ENCODE peak calls at places on chromosomes 7 and 10, in four cellular contexts. B, F, P and R are unnamed samples.

GRCh38 chr10:70982443-70982842 is 94.1 kb upstream of the PCBD1 start:
- DNase-seq in B (no peak), F (no peak), P (no peak), R (no peak)

GRCh38 chr7:37352974-37353948 is 95.4 kb downstream of the ELMO1 start:
- DNase-seq in B (no peak), F (no peak), P (peak; percentile 76), R (peak; percentile 62)

GRCh38 chr7:19587291-19587690 is 121.5 kb downstream of the POLR1F start:
- DNase-seq in B (peak; percentile 18), F (no peak), P (no peak), R (no peak)

GRCh38 chr7:25537678-25538375 is 309.5 kb upstream of the NPVF start:
- DNase-seq in B (no peak), F (no peak), P (no peak), R (no peak)

GRCh38 chr10:48634198-48634983 is 29.5 kb upstream of the ARHGAP22 start:
- DNase-seq in B (no peak), F (peak; percentile 95), P (peak; percentile 73), R (peak; percentile 76)

GRCh38 chr10:8369666-8370065 is 315.2 kb downstream of the GATA3 start:
- DNase-seq in B (peak; percentile 59), F (peak; percentile 70), P (no peak), R (no peak)

GRCh38 chr7:139667377-139667776 is 110.4 kb downstream of the HIPK2 start:
- DNase-seq in B (no peak), F (no peak), P (no peak), R (no peak)

GRCh38 chr7:7792089-7792488 is 73.7 kb upstream of the RPA3 start:
- DNase-seq in B (no peak), F (no peak), P (no peak), R (no peak)

GRCh38 chr7:151327659-151328058 is 14.0 kb upstream of the NUB1 start:
- DNase-seq in B (no peak), F (no peak), P (no peak), R (no peak)

GRCh38 chr10:25405871-25406270 is 231.1 kb downstream of the GPR158 start:
- DNase-seq in B (peak; percentile 38), F (no peak), P (no peak), R (no peak)

GRCh38 chr7:91869661-91870060 is 10.8 kb downstream of the MTERF1 start:
- DNase-seq in B (no peak), F (peak; percentile 23), P (no peak), R (no peak)
- TF ChIP-seq CTCF in B (peak; percentile 25), F (peak; percentile 30), P (no peak), R (no peak)

DNA sequence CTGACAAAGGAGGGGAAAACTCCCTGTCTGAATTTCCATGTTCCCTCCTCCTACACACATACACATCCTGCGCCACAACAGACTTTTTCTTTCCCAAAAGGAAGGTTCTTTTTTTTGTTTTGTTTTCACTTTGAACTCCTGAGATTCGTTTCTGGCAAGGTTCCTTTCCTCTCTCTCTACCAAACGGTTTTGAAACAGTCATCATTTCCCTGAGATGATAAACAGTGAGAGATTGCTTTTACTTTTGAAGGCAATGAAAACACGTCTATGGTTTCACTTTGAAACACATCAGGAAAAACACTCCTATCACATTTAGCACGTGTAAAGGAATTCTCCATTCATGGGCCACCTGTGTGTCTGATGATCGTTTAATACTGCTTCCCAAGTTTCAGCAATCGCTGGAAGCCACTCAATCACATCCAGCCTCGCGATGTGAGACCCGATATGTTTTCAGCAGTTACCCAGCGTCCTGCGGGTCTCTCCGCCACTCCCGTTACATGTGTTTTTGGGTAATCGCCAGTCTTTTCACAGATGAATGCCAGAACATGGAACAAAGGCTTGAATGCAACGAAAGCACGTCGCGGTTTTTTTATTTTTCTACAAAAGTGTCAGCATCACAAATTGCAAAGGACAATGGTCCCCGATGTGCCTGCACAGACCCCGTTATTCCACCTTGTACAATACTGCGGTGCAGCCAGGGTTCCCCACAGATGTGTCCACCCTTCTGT is 62.8 kb upstream of the CUX1 start:
- DNase-seq in B (peak; percentile 15), F (peak; percentile 56), P (no peak), R (no peak)
- H3K4me3 ChIP-seq in B (peak overlapping the region; percentile 46), F (peak overlapping the region; percentile 68), P (peak overlapping the region; percentile 31), R (peak overlapping the region; percentile 35)

DNA sequence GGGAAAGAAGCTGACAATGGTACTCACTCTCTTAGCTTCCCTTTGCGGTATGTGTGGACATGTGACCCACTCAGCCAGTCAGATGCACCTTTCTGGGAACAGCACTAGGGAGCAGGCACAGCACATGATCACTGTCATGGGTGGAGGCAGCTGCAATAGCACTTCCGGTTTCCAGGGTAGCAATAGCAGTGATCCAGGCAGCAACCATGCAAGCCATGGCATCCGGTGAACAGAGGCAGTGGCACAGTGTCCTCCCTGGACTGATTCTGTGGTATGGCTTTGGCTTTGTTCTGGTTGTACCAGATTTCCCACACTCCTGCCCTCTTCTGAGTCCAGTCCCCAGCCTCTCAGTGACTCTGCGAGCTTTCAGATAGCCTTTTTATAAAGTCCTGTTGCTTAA is 86.8 kb upstream of the NAMPT start:
- DNase-seq in B (no peak), F (no peak), P (no peak), R (peak; percentile 80)
- TF ChIP-seq CTCF in B (no peak), F (no peak), P (no peak), R (no peak)

GRCh38 chr10:77622822-77623410 is 14.7 kb downstream of the KCNMA1 start:
- DNase-seq in B (no peak), F (no peak), P (no peak), R (no peak)
- H3K4me3 ChIP-seq in B (no peak overlapping the region), F (peak overlapping the region; percentile 26), P (no peak overlapping the region), R (no peak overlapping the region)

GRCh38 chr7:116988363-116988989 is 35.2 kb downstream of the ST7 start:
- DNase-seq in B (no peak), F (no peak), P (no peak), R (no peak)
- TF ChIP-seq CTCF in B (no peak), F (peak; percentile 23), P (peak; percentile 1), R (peak; percentile 33)

GRCh38 chr10:122462533-122463465 is 1.4 kb downstream of the HTRA1 start:
- DNase-seq in B (peak; percentile 41), F (peak; percentile 77), P (no peak), R (no peak)
- H3K4me3 ChIP-seq in B (peak overlapping the region; percentile 84), F (peak overlapping the region; percentile 84), P (peak overlapping the region; percentile 45), R (peak overlapping the region; percentile 65)

DNA sequence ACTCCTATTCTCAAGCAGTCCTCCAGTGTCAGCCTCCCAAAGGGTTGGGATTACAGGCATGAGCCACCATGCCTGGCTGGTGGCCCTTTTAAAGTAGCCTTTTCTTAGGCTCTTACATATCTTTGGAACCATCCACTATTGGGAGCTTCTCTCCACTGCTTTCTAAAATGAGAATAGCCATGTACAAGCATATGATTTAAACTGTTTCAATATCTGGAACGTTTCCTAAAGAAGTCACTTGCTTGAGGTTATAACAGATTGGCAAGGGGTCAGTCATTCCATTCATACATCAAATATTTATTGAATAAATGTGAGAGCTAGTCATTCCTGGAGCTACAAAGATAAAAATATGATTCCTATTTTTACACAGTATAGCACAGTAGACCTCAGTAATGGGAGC is 97.4 kb upstream of the LRGUK start:
- DNase-seq in B (no peak), F (peak; percentile 11), P (no peak), R (no peak)
- TF ChIP-seq CTCF in B (no peak), F (no peak), P (no peak), R (no peak)

GRCh38 chr10:44385726-44386438 is 985 bp upstream of the CXCL12 start:
- DNase-seq in B (no peak), F (no peak), P (no peak), R (no peak)

GRCh38 chr10:44383749-44384600 is 922 bp downstream of the CXCL12 start:
- DNase-seq in B (no peak), F (peak; percentile 56), P (no peak), R (no peak)

GRCh38 chr10:44386546-44387052 is 1.7 kb upstream of the CXCL12 start:
- DNase-seq in B (peak; percentile 34), F (peak; percentile 70), P (no peak), R (peak; percentile 54)

GRCh38 chr10:44384601-44385422 is at the start of gene CXCL12:
- DNase-seq in B (peak; percentile 2), F (peak; percentile 32), P (no peak), R (no peak)

GRCh38 chr10:44385423-44385725 is 477 bp upstream of the CXCL12 start:
- DNase-seq in B (no peak), F (no peak), P (no peak), R (no peak)
- H3K4me3 ChIP-seq in B (no peak overlapping the region), F (peak overlapping the region; percentile 88), P (peak overlapping the region; percentile 35), R (peak overlapping the region; percentile 45)

GRCh38 chr7:32357535-32358277 is 132.5 kb downstream of the LSM5 start:
- DNase-seq in B (peak; percentile 69), F (no peak), P (no peak), R (no peak)
- TF ChIP-seq CTCF in B (peak; percentile 64), F (no peak), P (no peak), R (no peak)

GRCh38 chr10:27794157-27794556 is 48.5 kb upstream of the MKX start:
- DNase-seq in B (peak; percentile 13), F (no peak), P (no peak), R (no peak)

DNA sequence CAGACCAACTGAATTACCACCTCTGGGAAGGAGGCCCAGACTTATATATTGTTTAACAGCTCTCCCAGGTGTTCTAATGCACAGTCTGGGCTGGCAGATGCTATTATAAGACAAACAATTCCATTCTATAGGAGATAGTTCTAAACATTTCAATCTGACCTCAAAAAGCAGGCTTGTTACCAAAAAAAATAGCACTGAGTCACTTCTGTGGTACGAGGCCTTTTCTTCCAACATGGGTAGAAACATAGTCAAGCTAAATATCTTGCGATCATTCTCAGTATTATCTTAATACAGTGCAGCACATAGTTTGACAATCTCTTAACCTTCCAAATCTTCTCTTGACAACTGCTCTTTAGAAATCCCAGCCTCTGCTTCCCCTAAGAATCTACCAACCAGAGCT is 46.6 kb upstream of the MKX start:
- DNase-seq in B (no peak), F (no peak), P (no peak), R (no peak)
- H3K4me3 ChIP-seq in B (no peak overlapping the region), F (no peak overlapping the region), P (no peak overlapping the region), R (no peak overlapping the region)